ENCODE peak calls at places on chromosomes 2 and 18, in eight cellular contexts. O is ovary, S is body of pancreas, N is H1, P is sigmoid colon, G is lower leg skin, R is stomach, X is uterus. E is an unnamed sample.

GRCh38 chr18:61496374-61496773 is 163.1 kb downstream of the CDH20 start:
- DNase-seq in O (no peak), S (no peak), N (no peak), P (no peak), G (no peak), R (no peak), X (no peak), E (no peak)

GRCh38 chr18:78448106-78448505 is 531.5 kb upstream of the SALL3 start:
- DNase-seq in O (no peak), S (no peak), N (no peak), P (no peak), G (no peak), R (no peak), X (no peak), E (no peak)

GRCh38 chr2:62197609-62198236 is 1.8 kb downstream of the B3GNT2 start:
- DNase-seq in O (no peak), S (peak), N (no peak), P (no peak), G (no peak), R (peak), X (peak), E (peak)

GRCh38 chr2:186183406-186183805 is 302.7 kb upstream of the ZC3H15 start:
- DNase-seq in O (no peak), S (no peak), N (no peak), P (no peak), G (no peak), R (no peak), X (no peak), E (no peak)

GRCh38 chr18:45686892-45687611 is 36.9 kb upstream of the SLC14A1 start:
- DNase-seq in O (no peak), S (peak), N (no peak), P (no peak), G (no peak), R (no peak), X (no peak), E (no peak)

GRCh38 chr2:237012577-237013237 is 73.0 kb upstream of the COPS8 start:
- DNase-seq in O (no peak), S (peak), N (no peak), P (no peak), G (no peak), R (no peak), X (no peak), E (no peak)

GRCh38 chr2:84782717-84783442 is 98.0 kb downstream of the TRABD2A start:
- DNase-seq in O (no peak), S (no peak), N (no peak), P (no peak), G (no peak), R (no peak), X (no peak), E (no peak)

GRCh38 chr2:172884336-172884735 is 148.7 kb downstream of the RAPGEF4 start:
- DNase-seq in O (no peak), S (no peak), N (no peak), P (no peak), G (no peak), R (no peak), X (no peak), E (no peak)

GRCh38 chr2:105522645-105523044 is 123.8 kb upstream of the FHL2 start:
- DNase-seq in O (peak), S (no peak), N (no peak), P (no peak), G (no peak), R (no peak), X (no peak), E (no peak)

GRCh38 chr2:30225131-30225762 is 6.1 kb upstream of the LBH start:
- DNase-seq in O (peak), S (no peak), N (no peak), P (peak), G (no peak), R (no peak), X (peak), E (peak)

DNA sequence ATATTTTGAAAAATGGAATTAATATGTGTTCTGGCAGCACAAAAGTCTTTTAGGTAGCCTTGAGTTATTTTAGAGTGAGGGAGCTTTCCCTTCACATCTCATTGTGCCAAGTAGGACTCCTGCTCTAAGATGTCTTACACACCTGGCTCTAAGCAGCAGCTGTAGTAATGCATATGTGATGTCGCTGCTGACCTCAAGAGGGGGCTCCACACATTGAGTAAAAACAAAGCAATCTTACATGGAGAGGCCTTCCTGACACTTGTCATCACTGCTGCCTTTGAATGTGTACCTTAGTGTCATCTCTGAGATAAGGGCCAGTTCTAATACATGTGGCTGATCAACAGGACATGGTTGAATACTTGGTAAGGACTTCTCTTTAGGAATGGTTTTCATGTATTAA is 75.8 kb downstream of the ACTR3 start:
- DNase-seq in O (no peak), S (peak), N (no peak), P (no peak), G (no peak), R (no peak), X (no peak), E (no peak)
- TF ChIP-seq POLR2A in O (no peak), S (no peak), N (no peak), P (no peak), G (no peak), R (no peak), X (no peak), E (no peak)

GRCh38 chr2:100561191-100561590 is 1.6 kb upstream of the PDCL3 start:
- DNase-seq in O (no peak), S (no peak), N (no peak), P (no peak), G (no peak), R (no peak), X (no peak), E (no peak)

GRCh38 chr2:100563407-100564247 is 834 bp downstream of the PDCL3 start:
- DNase-seq in O (no peak), S (no peak), N (no peak), P (peak), G (no peak), R (no peak), X (no peak), E (no peak)

GRCh38 chr2:100560431-100560830 is 2.4 kb upstream of the PDCL3 start:
- DNase-seq in O (no peak), S (no peak), N (no peak), P (no peak), G (no peak), R (no peak), X (no peak), E (no peak)

DNA sequence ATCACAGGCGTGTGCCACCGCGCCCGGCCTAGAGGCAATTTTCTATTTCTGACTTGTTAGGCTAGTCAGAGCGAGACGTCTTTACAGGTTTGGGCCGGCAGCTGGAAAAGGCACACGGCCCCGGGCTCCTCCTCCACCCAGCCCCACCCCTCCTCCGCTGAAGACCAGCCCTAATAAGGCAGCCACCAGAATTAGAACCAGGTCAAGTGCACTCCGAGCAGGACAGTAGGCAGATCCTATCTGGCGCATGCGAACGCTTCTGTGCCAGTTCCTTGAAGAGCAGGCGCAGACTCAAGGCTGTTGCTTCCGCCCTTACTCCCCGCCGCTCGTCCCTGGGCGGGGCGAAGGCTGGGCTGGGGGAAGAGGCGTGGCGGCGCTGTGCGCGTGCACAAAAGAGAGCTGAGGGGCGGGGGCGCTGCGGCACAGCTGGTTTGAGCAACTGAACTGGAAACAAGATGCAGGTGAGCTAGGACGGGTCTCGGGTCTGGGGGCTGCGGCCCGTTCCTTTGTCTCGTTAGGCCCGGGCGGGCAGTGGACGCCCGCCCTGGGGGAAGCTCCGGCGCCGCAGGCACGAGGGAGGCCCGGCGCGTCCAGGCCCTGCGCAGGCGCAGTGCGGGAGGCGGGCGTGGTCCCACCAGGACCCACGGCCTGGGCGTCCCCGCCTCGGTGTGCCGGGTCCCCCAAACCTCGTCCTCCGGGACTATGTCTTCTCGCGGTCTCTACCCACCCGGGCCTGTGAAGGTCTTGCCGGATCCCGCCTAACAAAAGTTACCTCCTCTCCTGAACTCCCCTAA is at the start of gene PDCL3:
- DNase-seq in O (peak), S (peak), N (peak), P (peak), G (peak), R (peak), X (peak), E (peak)
- TF ChIP-seq POLR2A in O (no peak), S (peak), N (peak), P (no peak), G (no peak), R (peak), X (peak), E (peak)

GRCh38 chr2:156334496-156335478 is 2.3 kb upstream of the NR4A2 start:
- DNase-seq in O (peak), S (peak), N (no peak), P (peak), G (peak), R (peak), X (peak), E (peak)
- TF ChIP-seq POLR2A in O (peak), S (peak), N (no peak), P (peak), G (peak), R (peak), X (peak), E (no peak)

GRCh38 chr2:231604101-231604684 is 11.5 kb downstream of the TEX44 start:
- DNase-seq in O (no peak), S (peak), N (no peak), P (peak), G (no peak), R (peak), X (peak), E (peak)
- TF ChIP-seq POLR2A in O (peak), S (peak), N (no peak), P (peak), G (no peak), R (no peak), X (peak), E (peak)

DNA sequence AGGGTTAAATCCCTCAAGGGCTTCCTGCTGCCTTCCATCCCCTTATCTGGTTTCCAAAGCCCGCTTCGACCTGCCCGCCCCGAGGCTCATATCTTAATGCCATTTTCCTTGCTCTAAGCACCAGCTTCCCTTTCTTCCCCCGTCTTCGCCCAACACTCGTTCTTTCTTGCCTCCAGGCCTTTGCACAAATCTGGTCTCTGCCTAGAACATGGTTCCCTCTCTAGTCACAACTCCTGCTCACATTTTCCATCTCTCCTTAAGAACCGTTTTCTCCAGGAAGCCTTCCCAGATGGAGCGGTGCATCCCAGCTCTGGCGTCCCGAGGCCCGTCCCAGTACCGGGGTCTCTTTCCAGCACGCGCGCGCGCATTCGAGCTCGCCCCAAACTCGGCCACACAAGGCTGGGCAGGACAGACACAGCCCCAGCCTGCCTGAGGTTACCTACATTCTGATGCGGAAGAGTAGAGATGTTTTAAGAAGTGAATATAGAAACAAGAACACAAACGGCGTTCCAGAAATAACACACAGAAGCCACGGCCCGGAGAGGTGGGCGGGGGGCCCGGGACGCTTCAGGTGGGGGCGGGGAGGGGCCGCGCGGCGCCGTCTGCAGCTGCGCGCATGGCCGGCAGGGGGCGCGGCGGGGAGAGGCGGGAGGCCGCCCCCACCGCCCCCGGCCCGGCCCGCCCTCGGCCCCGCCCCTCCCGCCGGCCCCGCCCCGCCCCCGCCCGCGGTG is at the start of gene DGKD:
- DNase-seq in O (peak), S (peak), N (no peak), P (peak), G (no peak), R (peak), X (peak), E (no peak)
- TF ChIP-seq POLR2A in O (no peak), S (no peak), N (no peak), P (no peak), G (no peak), R (no peak), X (no peak), E (no peak)